ENCODE peak calls at places on chromosomes 5 and 9, in five cellular contexts. C, I, A, W and Y are unnamed samples.

GRCh38 chr5:171454549-171454948 is 35.1 kb downstream of the FGF18 start:
- DNase-seq in C (no peak), I (no peak), A (no peak), W (no peak), Y (no peak)

GRCh38 chr9:136644593-136645342 is 17.9 kb upstream of the EGFL7 start:
- DNase-seq in C (peak; percentile 77), I (peak; percentile 51), A (peak; percentile 93), W (peak; percentile 28), Y (peak; percentile 48)

GRCh38 chr5:110343616-110344015 is 382.9 kb downstream of the TMEM232 start:
- DNase-seq in C (no peak), I (no peak), A (no peak), W (no peak), Y (no peak)

GRCh38 chr9:137280478-137281344 is 3.2 kb downstream of the TOR4A start:
- DNase-seq in C (peak; percentile 65), I (no peak), A (peak; percentile 78), W (no peak), Y (peak; percentile 32)

GRCh38 chr9:125024917-125025316 is 84.0 kb upstream of the GOLGA1 start:
- DNase-seq in C (no peak), I (no peak), A (no peak), W (no peak), Y (no peak)

GRCh38 chr9:72560086-72560485 is 38.7 kb downstream of the TMC1 start:
- DNase-seq in C (no peak), I (no peak), A (no peak), W (no peak), Y (peak; percentile 94)

GRCh38 chr9:124782661-124783574 is 6.0 kb downstream of the OLFML2A start:
- DNase-seq in C (no peak), I (no peak), A (peak; percentile 48), W (no peak), Y (no peak)

GRCh38 chr9:12773562-12773961 is 1.3 kb upstream of the LURAP1L start:
- DNase-seq in C (no peak), I (no peak), A (no peak), W (peak; percentile 49), Y (no peak)

GRCh38 chr9:26326473-26327044 is 566.0 kb downstream of the CAAP1 start:
- DNase-seq in C (peak; percentile 45), I (peak; percentile 55), A (peak; percentile 51), W (peak; percentile 81), Y (peak; percentile 33)

GRCh38 chr5:172735141-172735831 is 35.7 kb downstream of the DUSP1 start:
- DNase-seq in C (no peak), I (no peak), A (no peak), W (no peak), Y (no peak)

GRCh38 chr5:117494208-117494607 is 919.6 kb upstream of the SEMA6A start:
- DNase-seq in C (no peak), I (no peak), A (no peak), W (no peak), Y (no peak)

GRCh38 chr5:117497626-117498025 is 923.0 kb upstream of the SEMA6A start:
- DNase-seq in C (no peak), I (no peak), A (no peak), W (no peak), Y (no peak)
- H3K14ac ChIP-seq in C (no peak overlapping the region), I (no peak overlapping the region), A (no peak overlapping the region), W (no peak overlapping the region), Y (no peak overlapping the region)

DNA sequence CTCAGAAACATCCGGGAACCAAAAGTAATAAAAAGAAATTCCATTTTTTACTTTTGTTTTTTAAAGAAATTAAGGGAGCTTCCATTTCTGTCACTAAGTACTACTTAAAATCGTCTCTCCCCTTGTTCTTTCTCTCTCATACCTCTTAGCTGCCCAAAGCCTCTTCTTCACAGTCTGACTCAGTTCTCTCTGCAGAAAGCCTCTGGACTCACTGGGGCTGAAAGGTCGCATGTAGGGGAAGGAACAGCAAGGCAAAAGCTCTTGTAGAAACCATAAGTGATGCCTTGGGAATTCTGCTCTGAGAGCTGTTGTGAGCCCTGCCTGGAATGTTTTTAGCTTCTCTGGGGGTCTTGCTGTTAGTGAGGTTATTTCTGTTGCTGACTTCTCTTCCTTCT is 100.8 kb upstream of the RANBP3L start:
- DNase-seq in C (no peak), I (no peak), A (no peak), W (no peak), Y (no peak)
- H2AK5ac ChIP-seq in C (no peak overlapping the region), I (no peak overlapping the region), A (no peak overlapping the region), W (no peak overlapping the region), Y (no peak overlapping the region)

DNA sequence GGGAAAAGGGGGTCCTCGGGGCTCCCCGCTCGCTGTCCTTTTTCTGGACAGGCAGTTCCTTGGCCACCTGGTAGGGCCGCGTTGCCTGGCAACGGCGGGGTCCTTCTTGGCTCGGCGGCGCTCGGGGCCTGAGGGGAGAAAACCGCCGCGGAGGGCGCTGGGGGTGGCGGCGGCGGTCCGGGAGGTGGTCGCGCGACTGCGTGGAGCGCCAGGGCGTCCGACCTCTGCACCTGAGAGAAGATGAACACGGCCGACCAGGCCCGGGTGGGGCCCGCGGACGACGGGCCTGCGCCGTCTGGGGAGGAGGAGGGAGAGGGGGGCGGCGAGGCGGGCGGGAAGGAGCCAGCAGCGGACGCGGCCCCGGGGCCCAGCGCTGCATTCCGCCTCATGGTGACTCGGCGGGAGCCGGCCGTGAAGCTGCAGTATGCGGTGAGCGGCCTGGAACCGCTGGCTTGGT is at the start of gene GTF3C4:
- DNase-seq in C (no peak), I (peak; percentile 92), A (peak; percentile 93), W (peak; percentile 12), Y (peak; percentile 81)
- H3K14ac ChIP-seq in C (peak within 1 kb of the TSS; percentile 90), I (peak within 1 kb of the TSS; percentile 74), A (no peak within 1 kb of the TSS), W (peak within 1 kb of the TSS; percentile 97), Y (peak within 1 kb of the TSS; percentile 94)

DNA sequence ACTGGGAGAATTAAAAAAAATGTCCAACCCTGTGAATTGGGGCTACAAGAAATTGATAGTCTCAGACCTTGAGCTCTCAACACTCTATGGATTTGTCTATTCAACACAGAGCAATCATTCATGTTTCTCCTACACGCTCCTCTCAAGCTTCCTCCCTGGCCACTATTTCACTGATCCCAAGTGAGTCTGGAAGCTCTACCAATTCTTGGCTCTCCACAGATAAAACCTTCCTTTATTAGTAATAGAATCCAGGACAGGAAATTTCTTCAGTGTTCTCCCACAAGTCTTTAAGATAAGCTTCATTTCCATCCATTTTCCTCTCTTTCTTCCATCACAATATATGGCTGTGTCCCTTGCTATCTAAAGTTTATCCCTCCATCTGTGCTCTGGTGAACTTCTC is 215.1 kb upstream of the PAPPA start:
- DNase-seq in C (no peak), I (no peak), A (no peak), W (no peak), Y (no peak)
- H2AK5ac ChIP-seq in C (no peak overlapping the region), I (no peak overlapping the region), A (no peak overlapping the region), W (peak overlapping the region; percentile 94), Y (no peak overlapping the region)

GRCh38 chr9:96619491-96620154 is at the start of gene CDC14B:
- DNase-seq in C (peak; percentile 96), I (peak; percentile 88), A (peak; percentile 96), W (peak; percentile 90), Y (peak; percentile 75)
- H3K14ac ChIP-seq in C (no peak within 1 kb of the TSS), I (no peak within 1 kb of the TSS), A (no peak within 1 kb of the TSS), W (no peak within 1 kb of the TSS), Y (peak within 1 kb of the TSS; percentile 98)

GRCh38 chr5:56402273-56403223 is 169.4 kb upstream of the ANKRD55 start:
- DNase-seq in C (no peak), I (no peak), A (no peak), W (no peak), Y (no peak)

GRCh38 chr5:56405536-56405935 is 172.4 kb upstream of the ANKRD55 start:
- DNase-seq in C (no peak), I (no peak), A (no peak), W (no peak), Y (peak; percentile 48)

GRCh38 chr5:56406221-56406620 is 173.1 kb upstream of the ANKRD55 start:
- DNase-seq in C (no peak), I (no peak), A (no peak), W (no peak), Y (peak; percentile 47)

GRCh38 chr5:56406838-56407237 is 173.7 kb upstream of the ANKRD55 start:
- DNase-seq in C (no peak), I (no peak), A (no peak), W (peak; percentile 43), Y (no peak)

GRCh38 chr5:56405116-56405515 is 172.0 kb upstream of the ANKRD55 start:
- DNase-seq in C (no peak), I (peak; percentile 9), A (no peak), W (no peak), Y (no peak)
- H2AK5ac ChIP-seq in C (no peak overlapping the region), I (no peak overlapping the region), A (no peak overlapping the region), W (no peak overlapping the region), Y (no peak overlapping the region)

GRCh38 chr5:39158127-39158593 is 61.2 kb downstream of the FYB1 start:
- DNase-seq in C (no peak), I (no peak), A (no peak), W (no peak), Y (peak; percentile 72)
- H3K14ac ChIP-seq in C (no peak overlapping the region), I (no peak overlapping the region), A (no peak overlapping the region), W (no peak overlapping the region), Y (no peak overlapping the region)

DNA sequence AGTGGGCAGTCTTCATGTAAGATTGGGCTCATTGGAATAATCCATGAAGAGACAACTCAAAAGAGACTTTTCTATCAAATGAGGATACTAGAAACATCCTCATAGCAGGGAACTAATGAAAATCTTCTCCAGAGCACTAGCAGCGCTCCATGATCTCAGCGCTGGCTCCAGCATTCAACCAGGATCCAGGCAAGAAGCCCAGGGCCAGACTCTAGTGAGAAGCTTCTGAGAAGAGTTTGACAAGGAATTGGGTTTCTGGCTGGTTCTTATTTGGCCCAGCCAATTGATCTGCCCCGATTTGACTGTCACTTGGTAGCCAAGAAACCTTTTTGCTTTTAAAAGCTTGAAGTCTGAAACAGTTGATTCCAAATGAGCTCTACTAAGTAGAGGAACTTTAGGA is 60.1 kb downstream of the AOPEP start:
- DNase-seq in C (no peak), I (no peak), A (no peak), W (no peak), Y (no peak)
- H2AK5ac ChIP-seq in C (no peak overlapping the region), I (no peak overlapping the region), A (no peak overlapping the region), W (no peak overlapping the region), Y (no peak overlapping the region)